ENCODE peak calls at places on chromosomes 6 and 20, in ten cellular contexts. R is neural progenitor cell; P is astrocyte; Q is heart right ventricle; Y is mucosa of descending colon; N is tibial artery; H is suprapubic skin; M is AG04450; X is CD4-positive, alpha-beta T cell; A is Peyer's patch. E is an unnamed sample. For H3K9me3, the result is how much of the 10 kb centered on the place peaks cover.

GRCh38 chr6:147298461-147298860 is 94.2 kb downstream of the STXBP5 start:
- DNase-seq in R (no peak), P (no peak), Q (no peak), Y (no peak), N (no peak), H (no peak), M (no peak), X (no peak), A (no peak), E (no peak)

GRCh38 chr6:124535746-124536145 is 426.5 kb upstream of the RNF217 start:
- DNase-seq in R (no peak), P (peak), Q (no peak), Y (no peak), N (no peak), H (no peak), M (no peak), X (no peak), A (no peak), E (no peak)

GRCh38 chr6:44404715-44405099 is 17.2 kb downstream of the CDC5L start:
- DNase-seq in R (no peak), P (no peak), Q (no peak), Y (no peak), N (no peak), H (no peak), M (no peak), X (no peak), A (no peak), E (no peak)

GRCh38 chr20:3766832-3767433 is 620 bp downstream of the ADISSP start:
- DNase-seq in R (peak), P (no peak), Q (no peak), Y (no peak), N (peak), H (peak), M (no peak), X (no peak), A (no peak), E (no peak)

GRCh38 chr6:40715501-40716403 is 128.6 kb upstream of the LRFN2 start:
- DNase-seq in R (peak), P (no peak), Q (no peak), Y (peak), N (no peak), H (no peak), M (no peak), X (no peak), A (no peak), E (no peak)

GRCh38 chr6:8085053-8085511 is 17.3 kb downstream of the EEF1E1 start:
- DNase-seq in R (no peak), P (peak), Q (no peak), Y (no peak), N (peak), H (no peak), M (peak), X (no peak), A (no peak), E (no peak)

GRCh38 chr6:37177950-37178517 is 8.1 kb downstream of the PIM1 start:
- DNase-seq in R (no peak), P (no peak), Q (no peak), Y (no peak), N (no peak), H (no peak), M (no peak), X (no peak), A (no peak), E (no peak)

GRCh38 chr6:5536644-5537043 is 275.3 kb downstream of the FARS2 start:
- DNase-seq in R (no peak), P (no peak), Q (no peak), Y (no peak), N (no peak), H (no peak), M (no peak), X (no peak), A (no peak), E (no peak)

GRCh38 chr20:5596401-5597193 is 153.6 kb upstream of the SHLD1 start:
- DNase-seq in R (no peak), P (no peak), Q (no peak), Y (no peak), N (no peak), H (no peak), M (no peak), X (no peak), A (no peak), E (no peak)

GRCh38 chr20:46332373-46333135 is 24.3 kb upstream of the CDH22 start:
- DNase-seq in R (no peak), P (no peak), Q (no peak), Y (no peak), N (no peak), H (no peak), M (no peak), X (no peak), A (no peak), E (no peak)

GRCh38 chr20:46040902-46041535 is 12.0 kb downstream of the SLC12A5 start:
- DNase-seq in R (peak), P (peak), Q (peak), Y (peak), N (no peak), H (no peak), M (no peak), X (peak), A (no peak), E (peak)

GRCh38 chr6:35449287-35449881 is 2.8 kb upstream of the FANCE start:
- DNase-seq in R (peak), P (peak), Q (no peak), Y (peak), N (no peak), H (no peak), M (peak), X (peak), A (peak), E (no peak)

GRCh38 chr20:51457281-51457932 is 85.1 kb downstream of the NFATC2 start:
- DNase-seq in R (peak), P (peak), Q (peak), Y (peak), N (peak), H (no peak), M (no peak), X (no peak), A (peak), E (no peak)

GRCh38 chr6:44442235-44442634 is 54.7 kb downstream of the CDC5L start:
- DNase-seq in R (no peak), P (no peak), Q (no peak), Y (no peak), N (no peak), H (no peak), M (no peak), X (no peak), A (no peak), E (no peak)

GRCh38 chr20:40108321-40108720 is 580.7 kb downstream of the MAFB start:
- DNase-seq in R (no peak), P (no peak), Q (no peak), Y (no peak), N (no peak), H (no peak), M (no peak), X (no peak), A (no peak), E (no peak)

GRCh38 chr20:40110241-40110910 is 578.7 kb downstream of the MAFB start:
- DNase-seq in R (no peak), P (no peak), Q (no peak), Y (no peak), N (no peak), H (no peak), M (no peak), X (no peak), A (no peak), E (no peak)

GRCh38 chr20:40111282-40111681 is 577.8 kb downstream of the MAFB start:
- DNase-seq in R (no peak), P (no peak), Q (no peak), Y (no peak), N (no peak), H (no peak), M (no peak), X (no peak), A (no peak), E (no peak)
- H3K9me3 ChIP-seq in R (under half), P (under half), Q (under half), Y (under half), N (under half), H (under half), M (under half), X (under half), A (under half), E (under half)

DNA sequence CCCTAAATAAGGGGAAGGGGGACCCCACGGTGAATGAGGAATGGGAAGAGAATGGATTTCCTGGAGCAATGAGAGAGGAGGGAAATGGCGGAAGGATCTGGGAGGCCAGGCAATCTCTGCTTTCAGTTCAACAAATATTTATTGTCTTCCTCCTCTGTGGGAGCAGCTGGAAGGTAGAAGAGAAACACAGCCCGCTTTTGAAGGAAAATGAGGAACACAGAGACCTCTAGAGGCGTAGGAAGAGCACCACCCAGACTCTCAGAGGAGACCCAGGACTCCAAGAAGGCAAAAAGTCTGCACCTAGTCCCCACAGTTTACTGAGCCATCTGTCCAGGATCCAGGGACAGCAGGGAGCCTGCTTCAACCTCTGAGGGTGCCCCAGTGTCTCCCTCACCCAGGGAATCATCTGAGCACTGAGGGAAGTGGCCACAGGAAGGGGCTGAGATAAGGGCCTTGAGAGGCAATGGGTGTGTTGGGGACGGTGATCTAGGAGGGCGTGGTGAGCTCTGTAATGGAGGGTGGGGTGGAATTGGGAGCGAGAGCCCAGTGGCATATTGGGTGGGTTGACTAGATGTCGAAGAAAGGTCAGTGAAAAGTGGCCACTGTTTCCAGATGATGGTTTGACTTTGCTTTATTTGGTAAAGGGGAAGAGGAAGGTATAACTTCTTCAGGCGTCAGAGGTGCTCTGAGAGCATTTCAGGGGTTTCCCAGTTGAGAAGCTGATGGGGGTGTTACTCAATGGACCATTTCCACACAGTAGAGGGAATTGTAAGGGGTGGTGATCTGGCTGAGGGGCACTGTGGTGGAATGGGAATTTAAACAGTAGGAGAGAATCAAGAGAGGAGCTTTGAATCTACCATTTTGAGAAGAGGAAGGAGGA is 610 bp downstream of the PSORS1C1 start:
- DNase-seq in R (no peak), P (peak), Q (no peak), Y (no peak), N (no peak), H (no peak), M (no peak), X (no peak), A (no peak), E (no peak)
- TF ChIP-seq CTCF in R (no peak), P (peak), Q (no peak), Y (no peak), N (no peak), H (no peak), M (peak), X (peak), A (peak), E (no peak)

DNA sequence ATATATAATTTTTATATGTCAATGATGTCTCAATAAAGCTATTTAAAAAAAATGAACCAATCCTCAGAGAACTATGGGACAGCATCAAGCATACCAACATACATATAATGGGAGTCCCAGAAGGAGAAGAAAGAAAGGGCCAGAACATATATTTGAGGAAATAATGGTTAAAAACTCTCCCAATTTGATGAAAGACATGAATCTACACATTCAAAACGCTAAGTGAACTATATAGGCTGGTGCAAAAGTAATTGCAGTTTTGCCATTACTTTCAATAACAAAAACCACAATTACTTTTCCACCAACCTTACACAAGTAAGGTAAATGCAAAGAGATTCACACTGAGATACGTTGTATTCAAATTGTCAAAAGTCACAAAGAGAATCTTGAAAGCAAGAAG is 43.4 kb downstream of the ZNF133 start:
- DNase-seq in R (no peak), P (no peak), Q (no peak), Y (no peak), N (no peak), H (no peak), M (no peak), X (no peak), A (no peak), E (no peak)
- H3K9me3 ChIP-seq in R (under half), P (under half), Q (under half), Y (under half), N (under half), H (under half), M (under half), X (under half), A (under half), E (under half)

GRCh38 chr6:110951986-110952794 is 6.3 kb upstream of the GTF3C6 start:
- DNase-seq in R (no peak), P (peak), Q (no peak), Y (no peak), N (no peak), H (no peak), M (no peak), X (no peak), A (no peak), E (no peak)

GRCh38 chr6:110950443-110950842 is 8.1 kb upstream of the GTF3C6 start:
- DNase-seq in R (no peak), P (no peak), Q (no peak), Y (no peak), N (no peak), H (no peak), M (no peak), X (no peak), A (no peak), E (no peak)

GRCh38 chr6:110951008-110951407 is 7.5 kb upstream of the GTF3C6 start:
- DNase-seq in R (no peak), P (no peak), Q (no peak), Y (no peak), N (no peak), H (no peak), M (no peak), X (no peak), A (no peak), E (no peak)

GRCh38 chr6:110946498-110946897 is 12.0 kb upstream of the GTF3C6 start:
- DNase-seq in R (no peak), P (peak), Q (no peak), Y (no peak), N (no peak), H (no peak), M (no peak), X (no peak), A (no peak), E (no peak)

GRCh38 chr6:110949679-110950285 is 8.7 kb upstream of the GTF3C6 start:
- DNase-seq in R (no peak), P (no peak), Q (no peak), Y (no peak), N (no peak), H (no peak), M (no peak), X (no peak), A (no peak), E (no peak)
- TF ChIP-seq CTCF in R (peak), P (peak), Q (peak), Y (no peak), N (peak), H (peak), M (peak), X (peak), A (peak), E (peak)

DNA sequence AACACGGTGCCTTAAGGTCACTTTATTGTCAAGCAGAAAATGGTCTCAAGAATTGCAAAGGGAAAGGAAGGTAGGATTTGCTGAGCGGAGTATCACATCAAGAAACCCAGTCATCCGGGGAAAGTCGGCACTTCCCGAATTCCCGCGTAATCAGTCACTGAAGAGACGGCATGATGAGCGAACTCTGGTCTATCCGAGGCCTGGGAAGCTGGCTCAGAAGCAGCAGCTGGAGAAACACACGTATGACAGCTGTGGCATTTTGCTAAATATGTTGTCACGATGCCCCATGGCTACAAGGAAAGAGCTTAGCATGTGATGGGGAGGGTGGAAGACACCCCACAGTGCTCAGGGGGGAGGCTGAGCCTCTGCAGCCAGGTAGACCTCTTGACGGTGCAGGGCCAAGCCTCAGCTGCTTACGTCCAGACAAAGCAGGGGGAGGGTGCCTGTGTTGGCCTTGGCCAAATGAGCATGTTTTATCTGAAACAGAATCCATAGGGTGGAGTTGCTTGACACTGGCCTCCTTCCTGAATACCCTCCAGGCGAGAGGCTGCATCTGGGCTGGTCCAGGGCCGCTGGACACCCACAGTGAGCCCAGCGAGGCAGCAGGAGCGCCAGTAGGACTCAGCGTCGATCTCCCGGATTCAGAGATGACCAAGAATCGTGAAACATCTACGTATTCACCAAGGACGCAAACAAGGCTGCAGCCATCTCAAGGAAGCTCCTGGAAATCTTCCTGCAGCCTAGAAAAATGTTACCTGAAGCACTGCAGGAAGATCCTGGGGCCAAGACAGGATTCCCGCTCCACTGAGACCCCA is 118.8 kb upstream of the AFDN start:
- DNase-seq in R (no peak), P (no peak), Q (no peak), Y (no peak), N (no peak), H (no peak), M (no peak), X (no peak), A (no peak), E (no peak)
- H3K9me3 ChIP-seq in R (under half), P (under half), Q (under half), Y (under half), N (under half), H (under half), M (half or more), X (under half), A (under half), E (under half)